ENCODE peak calls at places on chromosomes 3 and 15, in six cellular contexts. One of them, this sample, is unnamed.

GRCh38 chr15:96041982-96042733 is 288.3 kb upstream of the NR2F2 start:
- DNase-seq in adrenal gland: no peak
- DNase-seq in HFF-Myc: no peak
- DNase-seq in ovary: no peak
- DNase-seq in lower leg skin: no peak
- DNase-seq in GM12865: no peak
- DNase-seq in this sample: no peak

GRCh38 chr3:123832712-123833397 is 51.3 kb downstream of the MYLK start:
- DNase-seq in HFF-Myc: no peak
- DNase-seq in ovary: no peak
- DNase-seq in GM12865: no peak
- DNase-seq in adrenal gland: no peak
- DNase-seq in lower leg skin: no peak
- DNase-seq in this sample: no peak

GRCh38 chr3:152496716-152497115 is 228.0 kb downstream of the MBNL1 start:
- DNase-seq in lower leg skin: no peak
- DNase-seq in HFF-Myc: no peak
- DNase-seq in GM12865: peak; percentile 64
- DNase-seq in ovary: no peak
- DNase-seq in adrenal gland: no peak
- DNase-seq in this sample: no peak

GRCh38 chr3:124429129-124429815 is 301.0 kb upstream of the UMPS start:
- DNase-seq in GM12865: no peak
- DNase-seq in ovary: no peak
- DNase-seq in HFF-Myc: peak; percentile 47
- DNase-seq in lower leg skin: no peak
- DNase-seq in adrenal gland: no peak
- DNase-seq in this sample: no peak

GRCh38 chr3:19216669-19217337 is 68.5 kb downstream of the KCNH8 start:
- DNase-seq in ovary: peak; percentile 15
- DNase-seq in lower leg skin: no peak
- DNase-seq in adrenal gland: peak; percentile 82
- DNase-seq in HFF-Myc: no peak
- DNase-seq in GM12865: no peak
- DNase-seq in this sample: no peak

GRCh38 chr3:190116551-190117067 is 4.1 kb downstream of the P3H2 start:
- DNase-seq in adrenal gland: peak; percentile 73
- DNase-seq in lower leg skin: no peak
- DNase-seq in ovary: no peak
- DNase-seq in HFF-Myc: no peak
- DNase-seq in GM12865: peak; percentile 28
- DNase-seq in this sample: no peak

GRCh38 chr15:73633991-73634495 is 854 bp upstream of the NPTN start:
- DNase-seq in HFF-Myc: peak; percentile 87
- DNase-seq in GM12865: no peak
- DNase-seq in ovary: no peak
- DNase-seq in adrenal gland: no peak
- DNase-seq in lower leg skin: peak; percentile 44
- DNase-seq in this sample: peak; percentile 81

GRCh38 chr3:13840456-13840855 is 39.4 kb downstream of the WNT7A start:
- DNase-seq in adrenal gland: no peak
- DNase-seq in HFF-Myc: no peak
- DNase-seq in ovary: no peak
- DNase-seq in GM12865: no peak
- DNase-seq in lower leg skin: no peak
- DNase-seq in this sample: no peak

GRCh38 chr3:141403576-141403975 is 35.3 kb downstream of the ZBTB38 start:
- DNase-seq in lower leg skin: no peak
- DNase-seq in HFF-Myc: no peak
- DNase-seq in adrenal gland: no peak
- DNase-seq in GM12865: peak; percentile 51
- DNase-seq in ovary: no peak
- DNase-seq in this sample: no peak

GRCh38 chr3:141407043-141407442 is 38.7 kb downstream of the ZBTB38 start:
- DNase-seq in HFF-Myc: peak; percentile 96
- DNase-seq in GM12865: no peak
- DNase-seq in adrenal gland: peak; percentile 87
- DNase-seq in lower leg skin: peak; percentile 76
- DNase-seq in ovary: no peak
- DNase-seq in this sample: peak; percentile 96

GRCh38 chr3:141406265-141406664 is 38.0 kb downstream of the ZBTB38 start:
- DNase-seq in HFF-Myc: no peak
- DNase-seq in adrenal gland: no peak
- DNase-seq in lower leg skin: no peak
- DNase-seq in ovary: no peak
- DNase-seq in GM12865: no peak
- DNase-seq in this sample: no peak

GRCh38 chr3:141405581-141405980 is 37.3 kb downstream of the ZBTB38 start:
- DNase-seq in lower leg skin: no peak
- DNase-seq in HFF-Myc: no peak
- DNase-seq in ovary: no peak
- DNase-seq in GM12865: no peak
- DNase-seq in adrenal gland: no peak
- DNase-seq in this sample: no peak

GRCh38 chr3:141405025-141405424 is 36.7 kb downstream of the ZBTB38 start:
- DNase-seq in ovary: no peak
- DNase-seq in HFF-Myc: no peak
- DNase-seq in GM12865: no peak
- DNase-seq in lower leg skin: no peak
- DNase-seq in adrenal gland: no peak
- DNase-seq in this sample: no peak
- H3K4me3 ChIP-seq in ovary: no peak overlapping the region
- H3K4me3 ChIP-seq in HFF-Myc: peak overlapping the region; percentile 48
- H3K4me3 ChIP-seq in GM12865: peak overlapping the region; percentile 97
- H3K4me3 ChIP-seq in lower leg skin: no peak overlapping the region
- H3K4me3 ChIP-seq in adrenal gland: no peak overlapping the region
- H3K4me3 ChIP-seq in this sample: peak overlapping the region; percentile 62

DNA sequence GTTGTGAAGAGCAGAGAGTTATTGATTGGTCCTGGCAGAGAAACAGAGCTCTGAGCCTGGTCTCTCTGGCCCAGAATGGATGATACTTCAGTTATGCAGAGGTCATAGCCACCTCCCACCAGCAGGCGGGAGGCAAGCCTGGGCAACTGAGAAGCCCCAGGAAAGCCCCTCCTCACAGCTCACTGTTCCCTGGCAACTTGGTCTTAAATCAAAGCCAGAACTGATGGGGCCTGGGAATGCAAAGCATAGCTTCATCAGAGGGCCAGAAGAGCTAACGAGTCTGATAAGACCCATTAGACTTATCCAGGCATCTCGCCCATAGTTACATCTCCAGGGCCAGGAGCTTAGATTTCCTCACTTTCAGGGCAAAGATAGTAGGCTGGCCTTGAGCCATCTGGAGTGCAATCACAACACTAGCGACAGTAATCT is 5.5 kb upstream of the COLQ start:
- DNase-seq in HFF-Myc: no peak
- DNase-seq in ovary: peak; percentile 30
- DNase-seq in adrenal gland: peak; percentile 66
- DNase-seq in GM12865: peak; percentile 53
- DNase-seq in lower leg skin: no peak
- DNase-seq in this sample: no peak
- TF ChIP-seq CTCF in HFF-Myc: peak; percentile 36
- TF ChIP-seq CTCF in ovary: peak; percentile 19
- TF ChIP-seq CTCF in adrenal gland: no peak
- TF ChIP-seq CTCF in GM12865: peak; percentile 49
- TF ChIP-seq CTCF in lower leg skin: no peak
- TF ChIP-seq CTCF in this sample: no peak

DNA sequence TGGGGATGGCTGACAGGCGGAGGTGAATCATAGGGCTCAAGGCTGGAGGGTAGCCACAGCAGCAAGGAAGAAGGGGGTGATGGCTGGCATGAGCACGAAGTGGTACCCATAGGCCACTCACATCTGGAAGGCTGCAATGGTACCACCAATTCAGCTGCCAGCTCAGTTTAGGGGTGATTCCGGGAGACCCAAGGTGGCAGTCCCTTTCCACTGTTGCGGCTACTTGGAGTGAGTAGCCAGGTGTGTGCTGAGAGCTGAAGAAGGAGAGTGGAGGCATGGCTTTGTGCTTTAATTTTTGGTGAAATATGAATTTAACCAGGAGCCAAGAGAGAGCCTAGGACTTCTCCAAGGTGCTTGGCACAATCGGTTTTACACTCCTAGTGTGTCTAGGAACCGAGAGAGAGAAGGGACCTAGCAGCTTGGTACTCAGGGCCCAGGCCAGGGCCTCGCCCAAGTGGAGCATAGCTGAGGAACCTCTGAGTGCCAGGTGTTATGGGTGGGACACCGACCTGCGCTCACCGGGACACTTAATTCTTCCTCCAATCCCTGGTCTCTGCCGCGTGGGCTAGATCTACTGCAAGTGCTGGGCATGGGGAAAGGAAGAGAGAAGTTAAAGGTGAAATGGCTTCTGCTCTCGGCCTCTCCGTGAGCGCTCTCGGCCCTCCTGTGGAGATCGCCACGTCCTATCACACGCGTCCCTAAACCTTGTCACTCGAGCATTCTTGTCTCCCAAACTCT is 32.2 kb upstream of the POLG start:
- DNase-seq in HFF-Myc: no peak
- DNase-seq in GM12865: no peak
- DNase-seq in lower leg skin: no peak
- DNase-seq in adrenal gland: no peak
- DNase-seq in ovary: no peak
- DNase-seq in this sample: no peak
- H3K4me3 ChIP-seq in HFF-Myc: no peak overlapping the region
- H3K4me3 ChIP-seq in GM12865: no peak overlapping the region
- H3K4me3 ChIP-seq in lower leg skin: no peak overlapping the region
- H3K4me3 ChIP-seq in adrenal gland: no peak overlapping the region
- H3K4me3 ChIP-seq in ovary: no peak overlapping the region
- H3K4me3 ChIP-seq in this sample: no peak overlapping the region

GRCh38 chr15:59104912-59105732 is at the start of gene CCNB2:
- DNase-seq in GM12865: peak; percentile 97
- DNase-seq in HFF-Myc: peak; percentile 91
- DNase-seq in ovary: peak; percentile 82
- DNase-seq in adrenal gland: peak; percentile 94
- DNase-seq in lower leg skin: peak; percentile 88
- DNase-seq in this sample: peak; percentile 52

GRCh38 chr15:59111267-59111666 is 6.3 kb downstream of the CCNB2 start:
- DNase-seq in adrenal gland: no peak
- DNase-seq in ovary: no peak
- DNase-seq in HFF-Myc: no peak
- DNase-seq in lower leg skin: no peak
- DNase-seq in GM12865: no peak
- DNase-seq in this sample: no peak

GRCh38 chr15:59104602-59104911 is 389 bp upstream of the CCNB2 start:
- DNase-seq in HFF-Myc: no peak
- DNase-seq in GM12865: no peak
- DNase-seq in adrenal gland: no peak
- DNase-seq in ovary: peak; percentile 17
- DNase-seq in lower leg skin: no peak
- DNase-seq in this sample: no peak

GRCh38 chr15:59105839-59106238 is 893 bp downstream of the CCNB2 start:
- DNase-seq in adrenal gland: no peak
- DNase-seq in GM12865: peak; percentile 10
- DNase-seq in HFF-Myc: no peak
- DNase-seq in ovary: no peak
- DNase-seq in lower leg skin: no peak
- DNase-seq in this sample: no peak
- TF ChIP-seq CTCF in adrenal gland: no peak
- TF ChIP-seq CTCF in GM12865: no peak
- TF ChIP-seq CTCF in HFF-Myc: no peak
- TF ChIP-seq CTCF in ovary: no peak
- TF ChIP-seq CTCF in lower leg skin: no peak
- TF ChIP-seq CTCF in this sample: no peak

DNA sequence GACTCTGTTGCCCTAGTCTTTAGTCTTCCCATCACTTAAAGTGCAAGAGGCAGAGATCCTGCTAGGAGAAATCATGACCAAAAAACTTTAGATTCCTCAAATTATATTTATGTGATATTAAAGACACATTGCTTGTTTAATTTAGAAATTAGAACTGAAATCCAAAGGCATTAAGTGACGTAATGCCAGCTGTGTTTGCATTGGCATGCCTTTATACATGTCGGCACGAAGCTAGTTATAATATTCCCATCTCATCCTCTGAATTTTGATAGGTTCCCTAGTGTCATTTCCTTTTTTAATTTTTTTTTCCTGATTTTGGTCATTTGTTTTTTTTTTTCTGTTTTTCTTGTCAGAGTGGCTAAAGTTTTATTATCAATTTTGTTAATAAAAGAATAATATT is 203.5 kb upstream of the ZBTB20 start:
- DNase-seq in ovary: no peak
- DNase-seq in lower leg skin: no peak
- DNase-seq in GM12865: no peak
- DNase-seq in adrenal gland: no peak
- DNase-seq in HFF-Myc: no peak
- DNase-seq in this sample: no peak
- H3K4me3 ChIP-seq in ovary: no peak overlapping the region
- H3K4me3 ChIP-seq in lower leg skin: no peak overlapping the region
- H3K4me3 ChIP-seq in GM12865: no peak overlapping the region
- H3K4me3 ChIP-seq in adrenal gland: no peak overlapping the region
- H3K4me3 ChIP-seq in HFF-Myc: no peak overlapping the region
- H3K4me3 ChIP-seq in this sample: no peak overlapping the region

DNA sequence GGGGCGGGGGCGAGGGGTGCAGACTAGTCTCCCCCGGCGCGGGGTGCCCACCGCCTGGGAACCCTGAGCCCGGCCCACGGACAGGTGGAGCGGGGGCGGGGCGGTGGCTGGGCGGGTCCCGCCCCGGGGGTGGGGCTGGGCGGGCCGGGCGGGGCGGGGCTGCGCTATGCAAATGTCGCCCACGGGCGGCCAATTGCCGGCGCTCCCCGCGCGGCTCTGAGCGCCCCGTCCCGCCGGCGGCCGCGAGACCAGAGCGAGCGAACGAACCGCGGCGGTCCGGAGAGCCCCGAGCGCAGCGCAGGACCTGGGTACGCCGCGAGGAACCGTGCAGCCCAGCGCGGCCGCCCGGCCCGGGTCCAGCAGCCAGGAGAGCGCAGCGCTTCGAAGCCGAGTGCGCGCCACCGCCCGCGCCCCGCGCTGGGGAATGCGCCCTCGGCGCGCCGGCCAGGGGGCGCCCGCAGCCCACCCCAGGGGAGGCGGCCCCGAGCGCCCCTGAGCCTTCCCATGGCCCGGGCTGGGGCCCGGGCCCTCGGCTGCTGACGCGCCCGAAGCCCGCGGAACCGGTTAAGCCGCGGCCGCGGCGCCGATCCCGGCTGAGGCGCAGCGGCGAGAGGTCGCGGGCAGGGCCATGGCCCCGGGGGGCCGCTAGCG is at the start of gene SEMA3F:
- DNase-seq in HFF-Myc: no peak
- DNase-seq in adrenal gland: peak; percentile 71
- DNase-seq in ovary: peak; percentile 64
- DNase-seq in lower leg skin: no peak
- DNase-seq in GM12865: peak; percentile 69
- DNase-seq in this sample: no peak
- TF ChIP-seq CTCF in HFF-Myc: no peak
- TF ChIP-seq CTCF in adrenal gland: no peak
- TF ChIP-seq CTCF in ovary: no peak
- TF ChIP-seq CTCF in lower leg skin: no peak
- TF ChIP-seq CTCF in GM12865: no peak
- TF ChIP-seq CTCF in this sample: no peak